ENCODE peak calls at places on chromosomes 2 and 18, in nine cellular contexts. L, R, D, K, S, Y, Q, U and I are unnamed samples.
A peak's percentile ranks its signal among the peaks of the same experiment; 100 is the strongest.

GRCh38 chr18:56097561-56098095 is 509.6 kb upstream of the TCF4 start:
- DNase-seq in D (no peak), S (no peak), R (no peak), Y (no peak), K (no peak), Q (no peak), L (no peak), U (no peak), I (no peak)

GRCh38 chr2:176496756-176497155 is 227.5 kb downstream of the MTX2 start:
- DNase-seq in L (no peak), Q (no peak), R (no peak), K (no peak), U (no peak), S (no peak), Y (no peak), D (no peak), I (no peak)

GRCh38 chr2:73925853-73926492 is 707 bp upstream of the DGUOK start:
- DNase-seq in K (no peak), Q (no peak), R (no peak), D (no peak), Y (no peak), L (no peak), S (no peak), U (no peak), I (no peak)

GRCh38 chr2:6741229-6741628 is 124.5 kb downstream of the CMPK2 start:
- DNase-seq in S (no peak), Q (no peak), D (no peak), L (no peak), Y (no peak), K (peak; percentile 4), U (no peak), R (no peak), I (no peak)

GRCh38 chr2:36530983-36531354 is 67.0 kb downstream of the FEZ2 start:
- DNase-seq in U (no peak), Q (no peak), K (peak; percentile 73), R (peak; percentile 28), S (no peak), L (no peak), Y (peak; percentile 75), D (peak; percentile 62), I (no peak)

GRCh38 chr2:109324859-109325258 is 195.9 kb downstream of the SH3RF3 start:
- DNase-seq in U (no peak), Q (no peak), Y (no peak), S (no peak), L (peak; percentile 73), R (peak; percentile 80), K (peak; percentile 99), D (peak; percentile 99), I (no peak)

GRCh38 chr18:58609536-58609993 is 19.3 kb downstream of the ALPK2 start:
- DNase-seq in R (no peak), S (no peak), Q (peak; percentile 19), K (no peak), L (no peak), U (no peak), Y (no peak), D (no peak), I (no peak)

GRCh38 chr2:127121776-127122176 is 14.8 kb upstream of the BIN1 start:
- DNase-seq in Q (no peak), R (no peak), U (no peak), D (no peak), K (no peak), S (no peak), Y (no peak), L (peak; percentile 76), I (no peak)

GRCh38 chr18:12278765-12279682 is 24.9 kb downstream of the CIDEA start:
- DNase-seq in U (no peak), Y (no peak), K (peak; percentile 93), L (peak; percentile 86), S (peak; percentile 65), R (peak; percentile 99), Q (no peak), D (peak; percentile 98), I (no peak)

GRCh38 chr2:220708366-220708765 is 863.7 kb downstream of the EPHA4 start:
- DNase-seq in R (peak; percentile 22), L (no peak), S (no peak), K (peak; percentile 49), U (no peak), Q (no peak), Y (no peak), D (peak; percentile 52), I (no peak)

GRCh38 chr18:61851940-61852451 is 40.8 kb downstream of the RNF152 start:
- DNase-seq in D (peak; percentile 77), Q (no peak), K (peak; percentile 54), L (no peak), Y (no peak), U (no peak), S (no peak), R (peak; percentile 17), I (no peak)

GRCh38 chr2:11365096-11365856 is 20.8 kb upstream of the ROCK2 start:
- DNase-seq in D (no peak), L (no peak), S (no peak), Q (no peak), U (no peak), Y (no peak), R (peak; percentile 30), K (no peak), I (no peak)

GRCh38 chr2:20138696-20139095 is 86.2 kb downstream of the SDC1 start:
- DNase-seq in R (no peak), D (no peak), K (no peak), U (no peak), L (no peak), S (no peak), Q (no peak), Y (no peak), I (no peak)

GRCh38 chr2:128641421-128642095 is 322.9 kb upstream of the HS6ST1 start:
- DNase-seq in D (no peak), R (no peak), L (no peak), Q (no peak), U (no peak), K (no peak), S (no peak), Y (no peak), I (no peak)

GRCh38 chr2:36355157-36355889 is at the start of gene CRIM1:
- DNase-seq in S (peak; percentile 84), L (peak; percentile 91), D (peak; percentile 95), Q (peak; percentile 30), K (peak; percentile 94), Y (peak; percentile 63), R (peak; percentile 91), U (peak; percentile 79), I (no peak)

GRCh38 chr18:36376361-36376760 is 78.8 kb downstream of the FHOD3 start:
- DNase-seq in S (no peak), R (peak; percentile 31), Q (no peak), D (no peak), K (peak; percentile 33), Y (no peak), L (no peak), U (no peak), I (no peak)

GRCh38 chr2:207397917-207398655 is 131.7 kb upstream of the CREB1 start:
- DNase-seq in Q (no peak), D (no peak), U (no peak), R (no peak), Y (no peak), L (no peak), S (no peak), K (no peak), I (no peak)

GRCh38 chr2:232438951-232439757 is 16.8 kb upstream of the ALPI start:
- DNase-seq in D (no peak), Y (no peak), R (peak; percentile 15), L (no peak), Q (no peak), S (peak; percentile 56), K (no peak), U (no peak), I (no peak)

GRCh38 chr18:35490894-35491688 is 6.7 kb downstream of the INO80C start:
- DNase-seq in Q (no peak), D (peak; percentile 73), U (no peak), Y (no peak), R (no peak), S (no peak), L (no peak), K (no peak), I (no peak)

GRCh38 chr18:7941533-7941932 is 374.4 kb downstream of the PTPRM start:
- DNase-seq in U (peak; percentile 65), L (no peak), D (no peak), Q (no peak), R (peak; percentile 96), S (no peak), Y (no peak), K (no peak), I (no peak)

GRCh38 chr2:38266382-38267051 is 110.6 kb downstream of the ATL2 start:
- DNase-seq in K (no peak), Y (no peak), U (no peak), L (no peak), D (no peak), R (no peak), Q (no peak), S (no peak), I (no peak)

GRCh38 chr18:44423826-44424225 is 256.9 kb upstream of the SETBP1 start:
- DNase-seq in R (no peak), U (no peak), Y (no peak), S (no peak), D (no peak), Q (no peak), K (no peak), L (no peak), I (no peak)

GRCh38 chr18:74836296-74837139 is 238.8 kb downstream of the ZNF407 start:
- DNase-seq in D (peak; percentile 33), R (peak; percentile 44), S (no peak), Y (peak; percentile 24), L (peak; percentile 22), K (peak; percentile 51), Q (no peak), U (peak; percentile 24), I (no peak)

GRCh38 chr18:9671214-9671613 is 36.9 kb upstream of the RAB31 start:
- DNase-seq in R (no peak), L (no peak), D (no peak), Y (no peak), S (no peak), U (no peak), K (no peak), Q (no peak), I (no peak)